ENCODE peak calls at places on chromosome 2, in nine cellular contexts. X, Z, M, D, H, R, E, I and L are unnamed samples.

GRCh38 chr2:84904717-84905174 is 710 bp upstream of the TMSB10 start:
- DNase-seq in X (peak), Z (no peak), M (no peak), D (peak), H (peak), R (peak), E (peak), I (no peak), L (no peak)

GRCh38 chr2:31401580-31401979 is 13.0 kb downstream of the XDH start:
- DNase-seq in X (peak), Z (no peak), M (peak), D (no peak), H (no peak), R (peak), E (no peak), I (no peak), L (peak)

GRCh38 chr2:213229814-213230213 is 54.5 kb upstream of the SPAG16 start:
- DNase-seq in X (no peak), Z (no peak), M (no peak), D (no peak), H (no peak), R (no peak), E (no peak), I (no peak), L (peak)

GRCh38 chr2:3317871-3318270 is 59.7 kb downstream of the EIPR1 start:
- DNase-seq in X (no peak), Z (no peak), M (no peak), D (no peak), H (no peak), R (no peak), E (no peak), I (no peak), L (no peak)

GRCh38 chr2:235498556-235499305 is 4.9 kb downstream of the AGAP1 start:
- DNase-seq in X (peak), Z (no peak), M (no peak), D (no peak), H (no peak), R (peak), E (no peak), I (no peak), L (no peak)

GRCh38 chr2:165528691-165529090 is 59.2 kb downstream of the CSRNP3 start:
- DNase-seq in X (no peak), Z (no peak), M (no peak), D (no peak), H (no peak), R (no peak), E (no peak), I (no peak), L (no peak)

GRCh38 chr2:207073791-207074678 is 91.7 kb downstream of the KLF7 start:
- DNase-seq in X (peak), Z (peak), M (no peak), D (peak), H (no peak), R (no peak), E (no peak), I (peak), L (no peak)

GRCh38 chr2:31558401-31559295 is 22.1 kb downstream of the SRD5A2 start:
- DNase-seq in X (no peak), Z (no peak), M (no peak), D (no peak), H (no peak), R (no peak), E (no peak), I (no peak), L (no peak)

GRCh38 chr2:219569041-219569440 is 2.3 kb downstream of the OBSL1 start:
- DNase-seq in X (peak), Z (no peak), M (no peak), D (no peak), H (no peak), R (no peak), E (no peak), I (no peak), L (no peak)